ENCODE peak calls at places on chromosomes 3 and 15, in five cellular contexts. D is astrocyte of the spinal cord, Z is right atrium auricular region, M is fibroblast of the conjunctiva, A is HepG2. X is an unnamed sample.

GRCh38 chr15:32993285-32993684 is 201.2 kb downstream of the FMN1 start:
- DNase-seq in D (peak), A (no peak), Z (no peak), M (no peak), X (no peak)

GRCh38 chr15:60582370-60583036 is 103.6 kb upstream of the ICE2 start:
- DNase-seq in M (no peak), Z (no peak), D (no peak), A (peak), X (peak)

GRCh38 chr3:86973440-86973839 is 17.5 kb downstream of the VGLL3 start:
- DNase-seq in Z (no peak), A (no peak), M (peak), D (peak), X (no peak)

GRCh38 chr3:43766672-43767465 is 76.1 kb downstream of the ABHD5 start:
- DNase-seq in D (peak), A (no peak), M (peak), Z (no peak), X (no peak)

GRCh38 chr3:187266691-187267090 is 24.8 kb downstream of the MASP1 start:
- DNase-seq in M (no peak), D (no peak), Z (no peak), A (no peak), X (no peak)

GRCh38 chr3:145094355-145094941 is 1066.5 kb downstream of the PLOD2 start:
- DNase-seq in D (peak), M (peak), A (no peak), Z (no peak), X (no peak)

GRCh38 chr3:30513374-30514152 is 92.8 kb upstream of the TGFBR2 start:
- DNase-seq in D (no peak), A (peak), M (no peak), Z (no peak), X (no peak)

GRCh38 chr3:141796436-141797166 is 33.4 kb downstream of the GRK7 start:
- DNase-seq in M (no peak), A (no peak), Z (no peak), D (peak), X (peak)

GRCh38 chr15:71424765-71425164 is 309.5 kb downstream of the THSD4 start:
- DNase-seq in D (peak), A (no peak), M (no peak), Z (no peak), X (no peak)

GRCh38 chr3:138567403-138567802 is 26.7 kb downstream of the CEP70 start:
- DNase-seq in D (no peak), M (no peak), A (peak), Z (no peak), X (no peak)

GRCh38 chr15:75368689-75369239 is 357 bp upstream of the MAN2C1 start:
- DNase-seq in A (peak), D (no peak), Z (no peak), M (no peak), X (peak)

X was measured in CD4-positive, CD25-positive, alpha-beta regulatory T cell.